ENCODE peak calls at places on chromosomes 13 and 19, in four cellular contexts. M is thoracic aorta, Z is AG04450, V is endodermal cell. A is an unnamed sample.

GRCh38 chr13:94324409-94325147 is 154.9 kb downstream of the DCT start:
- DNase-seq in M (no peak), Z (no peak), V (no peak), A (no peak)

GRCh38 chr19:2607712-2608601 is 94.5 kb downstream of the GNG7 start:
- DNase-seq in M (no peak), Z (no peak), V (no peak), A (no peak)

GRCh38 chr19:39941151-39941550 is 6.7 kb upstream of the FCGBP start:
- DNase-seq in M (no peak), Z (no peak), V (no peak), A (no peak)

GRCh38 chr13:25848822-25849740 is 202.7 kb downstream of the SHISA2 start:
- DNase-seq in M (no peak), Z (no peak), V (no peak), A (no peak)

GRCh38 chr13:40539954-40540706 is 126.3 kb downstream of the FOXO1 start:
- DNase-seq in M (no peak), Z (peak), V (peak), A (peak)

GRCh38 chr13:102977471-102977870 is 88.7 kb downstream of the SLC10A2 start:
- DNase-seq in M (no peak), Z (no peak), V (no peak), A (peak)

GRCh38 chr13:20456737-20457136 is 68.9 kb downstream of the CRYL1 start:
- DNase-seq in M (no peak), Z (no peak), V (no peak), A (no peak)

GRCh38 chr13:105925496-105925895 is 610.0 kb downstream of the EFNB2 start:
- DNase-seq in M (no peak), Z (no peak), V (no peak), A (no peak)

GRCh38 chr19:5895890-5896289 is 7.7 kb downstream of the NDUFA11 start:
- DNase-seq in M (no peak), Z (no peak), V (no peak), A (no peak)

GRCh38 chr19:33395561-33396550 is 22.3 kb downstream of the CEBPG start:
- DNase-seq in M (no peak), Z (no peak), V (no peak), A (no peak)

GRCh38 chr19:12788682-12789097 is 2.6 kb upstream of the JUNB start:
- DNase-seq in M (no peak), Z (no peak), V (peak), A (no peak)
- H3K4me3 ChIP-seq in M (peak), Z (peak), V (peak), A (peak)

GRCh38 chr13:100361504-100361903 is 227.1 kb downstream of the GGACT start:
- DNase-seq in M (no peak), Z (no peak), V (no peak), A (no peak)
- TF ChIP-seq CTCF in M (no peak), Z (no peak), V (no peak), A (no peak)

DNA sequence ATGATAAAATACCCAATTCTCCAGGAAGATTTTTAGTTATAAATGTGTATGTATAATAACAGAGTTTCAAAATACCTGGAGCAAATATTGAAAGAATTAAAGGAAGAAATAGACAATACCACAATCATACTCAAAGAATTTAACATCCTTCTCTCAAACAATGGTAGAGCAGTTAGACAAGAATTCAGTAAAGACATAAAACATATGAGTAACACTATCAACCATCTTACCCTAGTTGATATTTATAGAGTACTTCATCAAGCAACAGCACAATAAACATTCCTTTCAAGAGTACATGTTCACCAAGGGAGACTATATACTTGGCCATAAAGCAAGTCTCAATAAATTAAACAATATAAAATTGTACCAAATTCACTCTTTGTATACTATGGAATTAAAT is 108.4 kb downstream of the DLEU7 start:
- DNase-seq in M (no peak), Z (no peak), V (no peak), A (no peak)
- H3K4me3 ChIP-seq in M (no peak), Z (no peak), V (no peak), A (no peak)

GRCh38 chr19:10005632-10006334 is 4.5 kb downstream of the COL5A3 start:
- DNase-seq in M (no peak), Z (no peak), V (no peak), A (no peak)

GRCh38 chr19:10003271-10003670 is 7.0 kb downstream of the COL5A3 start:
- DNase-seq in M (no peak), Z (no peak), V (no peak), A (no peak)

GRCh38 chr19:10004617-10005016 is 5.7 kb downstream of the COL5A3 start:
- DNase-seq in M (no peak), Z (no peak), V (no peak), A (no peak)

GRCh38 chr19:10000171-10000826 is 10.0 kb downstream of the COL5A3 start:
- DNase-seq in M (peak), Z (no peak), V (peak), A (no peak)

DNA sequence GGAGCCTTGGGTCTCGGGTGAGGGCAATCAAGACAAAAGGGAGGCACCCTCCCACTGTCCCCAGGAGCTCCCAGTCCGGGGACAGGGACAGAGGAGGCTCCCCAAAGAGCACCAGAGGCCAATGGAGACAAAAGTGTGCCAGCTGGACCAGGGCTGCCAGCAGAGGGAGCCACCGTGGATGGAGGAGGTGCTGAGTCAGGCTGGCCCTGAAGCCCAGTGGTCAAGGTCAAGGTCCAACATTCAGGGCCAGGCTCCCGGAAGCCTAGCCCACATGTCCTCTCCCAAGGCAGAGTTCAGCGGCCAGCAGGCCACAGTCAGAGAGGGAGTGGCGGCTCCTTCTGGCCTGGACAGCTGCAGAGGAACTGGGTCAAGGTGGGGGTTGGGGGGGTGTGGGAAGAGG is 8.4 kb downstream of the COL5A3 start:
- DNase-seq in M (no peak), Z (no peak), V (peak), A (no peak)
- TF ChIP-seq CTCF in M (no peak), Z (peak), V (peak), A (peak)